ENCODE peak calls at places on chromosome 18, in seven cellular contexts. L is astrocyte of the spinal cord, X is tibial nerve, M is A549, Z is heart right ventricle, P is endothelial cell of umbilical vein, H is fibroblast of lung. Q is an unnamed sample.

GRCh38 chr18:67421666-67422065 is 94.9 kb downstream of the DSEL start:
- DNase-seq in L (peak), X (no peak), M (no peak), Z (no peak), P (no peak), H (peak), Q (no peak)

GRCh38 chr18:67651438-67651837 is 134.9 kb upstream of the DSEL start:
- DNase-seq in L (no peak), X (peak), M (no peak), Z (no peak), P (no peak), H (no peak), Q (no peak)

GRCh38 chr18:9974279-9974915 is 60.6 kb downstream of the VAPA start:
- DNase-seq in L (no peak), X (no peak), M (no peak), Z (no peak), P (no peak), H (no peak), Q (peak)

GRCh38 chr18:23897293-23897692 is 117.3 kb upstream of the TTC39C start:
- DNase-seq in L (no peak), X (no peak), M (no peak), Z (no peak), P (no peak), H (no peak), Q (no peak)

GRCh38 chr18:13320891-13321425 is 102.4 kb downstream of the LDLRAD4 start:
- DNase-seq in L (no peak), X (no peak), M (no peak), Z (no peak), P (no peak), H (no peak), Q (no peak)

GRCh38 chr18:3279201-3280185 is 17.6 kb downstream of the MYL12B start:
- DNase-seq in L (no peak), X (no peak), M (no peak), Z (no peak), P (peak), H (no peak), Q (no peak)

GRCh38 chr18:79819951-79820351 is 22.2 kb downstream of the KCNG2 start:
- DNase-seq in L (no peak), X (no peak), M (no peak), Z (no peak), P (no peak), H (no peak), Q (no peak)

GRCh38 chr18:74127483-74127750 is 20.2 kb downstream of the FBXO15 start:
- DNase-seq in L (no peak), X (no peak), M (no peak), Z (no peak), P (no peak), H (no peak), Q (no peak)

GRCh38 chr18:56815926-56816325 is 164.8 kb downstream of the WDR7 start:
- DNase-seq in L (no peak), X (no peak), M (peak), Z (no peak), P (no peak), H (no peak), Q (no peak)

GRCh38 chr18:59696311-59697235 is 650 bp downstream of the CCBE1 start:
- DNase-seq in L (peak), X (no peak), M (no peak), Z (peak), P (no peak), H (peak), Q (peak)

GRCh38 chr18:1805526-1805925 is 765.8 kb downstream of the METTL4 start:
- DNase-seq in L (no peak), X (no peak), M (no peak), Z (no peak), P (no peak), H (no peak), Q (no peak)

GRCh38 chr18:6565336-6566081 is 150.8 kb upstream of the L3MBTL4 start:
- DNase-seq in L (no peak), X (no peak), M (no peak), Z (no peak), P (no peak), H (no peak), Q (no peak)

GRCh38 chr18:62183578-62184195 is 3.2 kb downstream of the PIGN start:
- DNase-seq in L (peak), X (peak), M (peak), Z (no peak), P (peak), H (peak), Q (peak)

GRCh38 chr18:49569701-49570100 is 7.8 kb downstream of the LIPG start:
- DNase-seq in L (no peak), X (no peak), M (no peak), Z (no peak), P (no peak), H (no peak), Q (no peak)
- TF ChIP-seq CTCF in L (no peak), X (no peak), M (no peak), Z (no peak), P (no peak), H (no peak), Q (no peak)

DNA sequence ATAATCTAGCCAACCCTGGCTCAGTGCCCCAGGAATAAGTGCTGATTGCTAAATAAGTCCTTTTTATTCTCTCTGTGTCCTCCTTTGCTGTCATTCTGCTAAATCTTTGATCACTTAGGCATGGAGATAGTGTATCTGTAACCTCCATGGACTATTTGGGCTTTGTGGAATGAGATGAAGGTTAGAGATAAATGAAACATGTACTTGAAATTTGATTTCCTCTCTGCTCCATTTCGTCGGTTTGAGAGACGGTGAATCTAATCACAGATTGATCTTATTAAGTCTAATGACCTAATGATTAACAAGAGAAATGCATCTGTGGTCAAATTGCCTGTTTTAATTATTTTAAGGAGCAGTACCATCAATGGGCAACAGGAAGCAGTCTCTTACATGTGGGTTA is 159.2 kb downstream of the RIT2 start:
- DNase-seq in L (no peak), X (no peak), M (no peak), Z (no peak), P (no peak), H (no peak), Q (no peak)
- TF ChIP-seq CTCF in L (no peak), X (no peak), M (no peak), Z (no peak), P (no peak), H (no peak), Q (no peak)

GRCh38 chr18:76443519-76444435 is 51.3 kb downstream of the ZNF516 start:
- DNase-seq in L (no peak), X (no peak), M (no peak), Z (no peak), P (no peak), H (no peak), Q (no peak)

GRCh38 chr18:76444436-76445105 is 50.5 kb downstream of the ZNF516 start:
- DNase-seq in L (no peak), X (no peak), M (no peak), Z (no peak), P (no peak), H (no peak), Q (no peak)

GRCh38 chr18:76442413-76443171 is 52.5 kb downstream of the ZNF516 start:
- DNase-seq in L (no peak), X (no peak), M (no peak), Z (no peak), P (no peak), H (no peak), Q (no peak)

GRCh38 chr18:76441002-76441667 is 53.9 kb downstream of the ZNF516 start:
- DNase-seq in L (no peak), X (no peak), M (no peak), Z (no peak), P (no peak), H (no peak), Q (no peak)

GRCh38 chr18:76441668-76442412 is 53.2 kb downstream of the ZNF516 start:
- DNase-seq in L (no peak), X (no peak), M (no peak), Z (no peak), P (no peak), H (no peak), Q (no peak)
- TF ChIP-seq CTCF in L (no peak), X (no peak), M (no peak), Z (no peak), P (no peak), H (no peak), Q (no peak)

GRCh38 chr18:44579028-44579692 is 101.5 kb upstream of the SETBP1 start:
- DNase-seq in L (peak), X (no peak), M (peak), Z (no peak), P (no peak), H (peak), Q (peak)
- TF ChIP-seq CTCF in L (peak), X (peak), M (peak), Z (peak), P (peak), H (peak), Q (peak)

DNA sequence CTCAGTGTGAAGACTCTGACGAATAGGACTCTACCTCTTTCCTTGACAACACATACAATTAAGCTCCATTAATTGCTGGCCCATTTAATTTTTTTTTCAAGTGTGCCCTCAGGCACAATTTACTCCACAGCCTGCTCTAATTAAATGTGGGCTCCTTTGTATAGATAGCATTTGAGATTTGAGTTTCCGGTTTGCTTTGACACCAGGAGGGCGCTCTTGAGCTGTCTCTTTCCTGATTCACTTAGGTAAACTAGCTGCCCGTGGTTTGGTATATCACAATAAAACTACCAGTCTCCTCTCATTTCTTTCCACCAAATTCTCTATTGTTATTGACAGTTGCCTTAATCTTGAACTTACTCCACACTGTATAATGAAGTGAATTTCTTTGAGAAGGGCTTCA is 666.0 kb downstream of the DSC3 start:
- DNase-seq in L (no peak), X (no peak), M (no peak), Z (no peak), P (no peak), H (no peak), Q (no peak)
- TF ChIP-seq CTCF in L (peak), X (no peak), M (no peak), Z (no peak), P (no peak), H (no peak), Q (no peak)

GRCh38 chr18:36183987-36184386 is 3.3 kb upstream of the MOCOS start:
- DNase-seq in L (no peak), X (no peak), M (no peak), Z (no peak), P (no peak), H (no peak), Q (no peak)
- TF ChIP-seq CTCF in L (no peak), X (no peak), M (no peak), Z (no peak), P (no peak), H (no peak), Q (no peak)

DNA sequence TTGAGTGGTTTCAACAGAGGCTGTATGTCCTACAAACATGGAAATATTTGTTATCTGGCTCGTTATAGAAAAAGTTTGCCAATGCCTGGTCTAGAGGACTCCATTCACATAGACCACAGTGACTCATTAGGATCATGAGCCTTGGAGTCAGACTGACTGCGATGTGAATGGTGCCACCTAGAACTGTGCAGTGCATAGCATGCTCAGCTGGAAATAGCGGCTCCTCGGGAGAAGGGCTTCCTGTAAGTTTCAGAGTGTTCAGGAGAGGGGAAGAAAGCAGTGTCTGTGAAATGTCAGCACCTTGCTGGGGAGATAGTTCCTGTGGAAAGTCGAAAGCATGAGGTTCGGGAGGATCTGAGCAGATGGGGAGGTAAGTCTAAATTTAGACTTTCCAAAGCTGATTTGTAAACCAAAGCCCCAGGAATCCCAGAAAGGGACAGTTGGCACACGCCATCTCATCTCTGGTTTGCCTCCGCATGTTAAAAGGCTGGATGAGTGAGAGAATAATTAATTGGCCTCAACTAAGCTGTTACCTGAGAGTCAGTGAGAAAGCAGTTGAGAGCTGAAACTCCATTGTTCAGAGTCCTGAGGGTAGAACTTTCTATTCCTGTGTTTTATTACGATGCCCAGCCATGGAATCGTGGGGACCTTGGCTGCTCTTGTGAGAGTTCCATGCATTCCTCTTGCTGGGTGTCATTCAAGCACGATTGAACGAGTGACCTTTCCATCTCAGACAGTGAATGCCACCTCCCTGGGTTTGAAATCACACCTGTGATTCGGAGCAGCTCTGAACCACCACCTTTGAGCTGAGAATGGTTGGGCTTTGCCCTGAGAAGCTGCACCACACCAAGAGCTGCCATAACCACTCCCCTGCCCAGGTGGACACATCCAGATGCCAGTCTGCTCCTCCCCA is 99.5 kb downstream of the MAPK4 start:
- DNase-seq in L (no peak), X (no peak), M (peak), Z (no peak), P (no peak), H (peak), Q (no peak)
- TF ChIP-seq CTCF in L (no peak), X (no peak), M (no peak), Z (no peak), P (no peak), H (no peak), Q (no peak)

Q was measured in HFFc6.